ENCODE peak calls at places on chromosomes 6 and 20, in nine cellular contexts. H, U, I, W, J, K, L, Z and Q are unnamed samples.

GRCh38 chr6:39508513-39508912 is 186.0 kb upstream of the KCNK16 start:
- DNase-seq in H (no peak), U (no peak), I (no peak), W (no peak), J (no peak), K (no peak), L (no peak), Z (no peak), Q (no peak)

GRCh38 chr6:105135056-105135455 is 44.8 kb downstream of the POPDC3 start:
- DNase-seq in H (no peak), U (no peak), I (no peak), W (no peak), J (peak), K (peak), L (no peak), Z (no peak), Q (no peak)

GRCh38 chr6:16751251-16751946 is 9.9 kb downstream of the ATXN1 start:
- DNase-seq in H (no peak), U (no peak), I (no peak), W (no peak), J (no peak), K (peak), L (no peak), Z (no peak), Q (no peak)

GRCh38 chr6:16324622-16325225 is 86.3 kb downstream of the GMPR start:
- DNase-seq in H (no peak), U (no peak), I (no peak), W (no peak), J (no peak), K (peak), L (no peak), Z (no peak), Q (no peak)

GRCh38 chr20:19492116-19492515 is 265.9 kb upstream of the RIN2 start:
- DNase-seq in H (no peak), U (no peak), I (no peak), W (no peak), J (no peak), K (no peak), L (no peak), Z (no peak), Q (no peak)

GRCh38 chr6:6942826-6943225 is 164.9 kb upstream of the RREB1 start:
- DNase-seq in H (peak), U (no peak), I (peak), W (peak), J (no peak), K (peak), L (peak), Z (no peak), Q (no peak)

GRCh38 chr6:170124836-170125235 is 166.0 kb downstream of the DLL1 start:
- DNase-seq in H (peak), U (no peak), I (peak), W (no peak), J (no peak), K (no peak), L (no peak), Z (peak), Q (peak)

GRCh38 chr20:53331151-53331973 is 262.3 kb downstream of the ZNF217 start:
- DNase-seq in H (peak), U (peak), I (no peak), W (no peak), J (no peak), K (no peak), L (no peak), Z (no peak), Q (no peak)

GRCh38 chr6:14068133-14068532 is 49.4 kb upstream of the CD83 start:
- DNase-seq in H (no peak), U (no peak), I (no peak), W (no peak), J (no peak), K (peak), L (no peak), Z (no peak), Q (no peak)

GRCh38 chr6:9224539-9224938 is 789.2 kb upstream of the SLC35B3 start:
- DNase-seq in H (no peak), U (no peak), I (no peak), W (no peak), J (no peak), K (no peak), L (no peak), Z (no peak), Q (no peak)

GRCh38 chr6:43969158-43969981 is 157.9 kb downstream of the MRPL14 start:
- DNase-seq in H (no peak), U (no peak), I (no peak), W (no peak), J (no peak), K (no peak), L (no peak), Z (peak), Q (peak)

GRCh38 chr6:131597448-131597847 is 24.4 kb downstream of the ARG1 start:
- DNase-seq in H (no peak), U (no peak), I (no peak), W (no peak), J (no peak), K (no peak), L (no peak), Z (no peak), Q (no peak)

GRCh38 chr20:39310363-39311037 is 348.4 kb downstream of the DHX35 start:
- DNase-seq in H (no peak), U (no peak), I (no peak), W (no peak), J (no peak), K (no peak), L (no peak), Z (no peak), Q (no peak)

GRCh38 chr6:148887181-148887580 is 140.4 kb downstream of the UST start:
- DNase-seq in H (peak), U (no peak), I (no peak), W (no peak), J (no peak), K (no peak), L (no peak), Z (no peak), Q (peak)

GRCh38 chr6:42251911-42252637 is 34.4 kb upstream of the MRPS10 start:
- DNase-seq in H (peak), U (no peak), I (peak), W (peak), J (no peak), K (no peak), L (peak), Z (peak), Q (peak)

GRCh38 chr6:22306741-22307466 is 10.1 kb upstream of the PRL start:
- DNase-seq in H (no peak), U (no peak), I (no peak), W (no peak), J (no peak), K (no peak), L (no peak), Z (no peak), Q (no peak)

GRCh38 chr6:35063701-35064507 is 77.2 kb downstream of the TCP11 start:
- DNase-seq in H (no peak), U (no peak), I (no peak), W (no peak), J (no peak), K (no peak), L (no peak), Z (no peak), Q (no peak)

GRCh38 chr20:23126281-23127061 is 40.3 kb upstream of the CD93 start:
- DNase-seq in H (no peak), U (no peak), I (peak), W (no peak), J (no peak), K (no peak), L (no peak), Z (peak), Q (no peak)

GRCh38 chr6:110476046-110476849 is at the start of gene SLC22A16:
- DNase-seq in H (peak), U (no peak), I (no peak), W (no peak), J (no peak), K (no peak), L (no peak), Z (no peak), Q (no peak)

GRCh38 chr6:94859924-94860323 is 717.4 kb upstream of the MANEA start:
- DNase-seq in H (no peak), U (no peak), I (no peak), W (no peak), J (no peak), K (no peak), L (no peak), Z (no peak), Q (no peak)

GRCh38 chr6:2369606-2370005 is 124.2 kb upstream of the GMDS start:
- DNase-seq in H (no peak), U (no peak), I (no peak), W (no peak), J (no peak), K (no peak), L (no peak), Z (no peak), Q (no peak)

GRCh38 chr6:38617856-38618255 is 21.9 kb downstream of the BTBD9 start:
- DNase-seq in H (no peak), U (no peak), I (no peak), W (no peak), J (no peak), K (no peak), L (no peak), Z (no peak), Q (no peak)

GRCh38 chr20:58075565-58075964 is 152.9 kb downstream of the ANKRD60 start:
- DNase-seq in H (no peak), U (no peak), I (no peak), W (no peak), J (no peak), K (no peak), L (no peak), Z (no peak), Q (no peak)

GRCh38 chr6:89400912-89401399 is 11.1 kb downstream of the RRAGD start:
- DNase-seq in H (no peak), U (no peak), I (no peak), W (no peak), J (no peak), K (no peak), L (no peak), Z (no peak), Q (no peak)

GRCh38 chr20:18541741-18542140 is 25.5 kb upstream of the SMIM26 start:
- DNase-seq in H (no peak), U (no peak), I (no peak), W (no peak), J (no peak), K (no peak), L (no peak), Z (no peak), Q (no peak)

GRCh38 chr6:148345176-148345575 is 2.5 kb downstream of the SASH1 start:
- DNase-seq in H (no peak), U (no peak), I (no peak), W (no peak), J (no peak), K (no peak), L (no peak), Z (no peak), Q (no peak)

GRCh38 chr6:7241160-7241559 is 71.8 kb downstream of the SSR1 start:
- DNase-seq in H (peak), U (no peak), I (no peak), W (no peak), J (no peak), K (no peak), L (no peak), Z (no peak), Q (peak)

GRCh38 chr6:144330588-144330987 is 45.5 kb downstream of the UTRN start:
- DNase-seq in H (peak), U (peak), I (no peak), W (peak), J (no peak), K (no peak), L (no peak), Z (no peak), Q (peak)

GRCh38 chr20:52974155-52974554 is 2.0 kb downstream of the TSHZ2 start:
- DNase-seq in H (peak), U (no peak), I (no peak), W (no peak), J (no peak), K (no peak), L (no peak), Z (no peak), Q (no peak)

GRCh38 chr6:23027281-23027680 is 457.9 kb downstream of the HDGFL1 start:
- DNase-seq in H (no peak), U (no peak), I (no peak), W (no peak), J (no peak), K (no peak), L (no peak), Z (no peak), Q (no peak)

GRCh38 chr20:49787371-49788357 is 25.0 kb upstream of the SLC9A8 start:
- DNase-seq in H (no peak), U (no peak), I (no peak), W (no peak), J (no peak), K (no peak), L (no peak), Z (no peak), Q (no peak)

GRCh38 chr6:148465011-148465335 is 122.3 kb downstream of the SASH1 start:
- DNase-seq in H (no peak), U (no peak), I (no peak), W (no peak), J (no peak), K (no peak), L (no peak), Z (no peak), Q (no peak)

GRCh38 chr6:42030585-42031506 is 19.5 kb upstream of the TAF8 start:
- DNase-seq in H (no peak), U (no peak), I (no peak), W (no peak), J (no peak), K (no peak), L (peak), Z (no peak), Q (no peak)

GRCh38 chr6:164185342-164185920 is 770.9 kb downstream of the QKI start:
- DNase-seq in H (no peak), U (no peak), I (no peak), W (no peak), J (no peak), K (no peak), L (no peak), Z (no peak), Q (no peak)

GRCh38 chr6:15501806-15502450 is 160.9 kb downstream of the DTNBP1 start:
- DNase-seq in H (no peak), U (no peak), I (peak), W (peak), J (no peak), K (peak), L (peak), Z (no peak), Q (no peak)

GRCh38 chr6:143457563-143458359 is 7.2 kb downstream of the PEX3 start:
- DNase-seq in H (peak), U (no peak), I (no peak), W (no peak), J (no peak), K (peak), L (no peak), Z (no peak), Q (no peak)

GRCh38 chr6:115721564-115721963 is 339.1 kb downstream of the FRK start:
- DNase-seq in H (no peak), U (no peak), I (no peak), W (no peak), J (no peak), K (no peak), L (no peak), Z (no peak), Q (no peak)

DNA sequence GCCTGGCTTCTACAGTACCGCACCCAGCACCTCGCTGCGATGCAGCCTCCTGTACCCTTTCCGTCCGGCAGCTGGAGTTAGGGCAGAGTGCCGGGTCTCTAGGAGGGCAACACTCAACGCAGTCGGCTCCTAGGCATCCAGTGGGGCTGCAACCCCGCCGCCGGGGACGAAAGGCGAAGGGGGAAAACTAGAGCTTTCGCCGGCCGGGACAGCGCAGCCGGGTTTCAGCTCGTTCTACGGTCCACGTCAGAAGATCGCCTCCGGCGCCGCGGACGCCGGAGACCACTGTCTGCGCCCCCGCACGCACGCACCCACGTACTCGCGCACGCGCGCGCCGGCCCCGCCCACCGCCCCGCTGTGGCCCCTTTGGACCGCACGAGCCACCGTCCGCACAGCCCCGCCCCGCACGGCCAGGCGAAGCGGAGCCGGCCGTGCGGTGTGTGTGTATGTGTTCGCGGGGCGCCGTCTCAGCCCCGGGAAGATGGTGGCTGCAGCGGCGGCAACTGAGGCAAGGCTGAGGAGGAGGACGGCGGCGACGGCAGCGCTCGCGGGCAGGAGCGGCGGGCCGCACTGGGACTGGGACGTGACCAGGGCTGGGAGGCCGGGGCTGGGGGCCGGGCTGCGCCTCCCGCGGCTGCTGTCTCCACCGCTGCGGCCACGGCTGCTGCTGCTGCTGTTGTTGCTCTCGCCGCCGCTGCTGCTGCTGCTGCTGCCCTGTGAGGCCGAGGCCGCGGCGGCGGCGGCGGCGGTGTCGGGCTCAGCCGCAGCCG is at the start of gene ATRN:
- DNase-seq in H (peak), U (peak), I (peak), W (peak), J (peak), K (peak), L (peak), Z (peak), Q (peak)
- TF ChIP-seq POLR2A in H (peak), U (peak), I (peak), W (peak), J (peak), K (peak), L (peak), Z (peak), Q (no peak)

GRCh38 chr20:44745122-44745521 is 543 bp upstream of the KCNK15 start:
- DNase-seq in H (no peak), U (no peak), I (no peak), W (no peak), J (no peak), K (no peak), L (no peak), Z (no peak), Q (no peak)
- H3K27ac ChIP-seq in H (no peak), U (no peak), I (no peak), W (no peak), J (peak), K (no peak), L (no peak), Z (no peak), Q (peak)

GRCh38 chr20:41140226-41141133 is 3.1 kb downstream of the PLCG1 start:
- DNase-seq in H (no peak), U (no peak), I (peak), W (peak), J (no peak), K (no peak), L (no peak), Z (peak), Q (no peak)
- TF ChIP-seq POLR2A in H (no peak), U (no peak), I (no peak), W (no peak), J (no peak), K (no peak), L (no peak), Z (no peak), Q (no peak)

DNA sequence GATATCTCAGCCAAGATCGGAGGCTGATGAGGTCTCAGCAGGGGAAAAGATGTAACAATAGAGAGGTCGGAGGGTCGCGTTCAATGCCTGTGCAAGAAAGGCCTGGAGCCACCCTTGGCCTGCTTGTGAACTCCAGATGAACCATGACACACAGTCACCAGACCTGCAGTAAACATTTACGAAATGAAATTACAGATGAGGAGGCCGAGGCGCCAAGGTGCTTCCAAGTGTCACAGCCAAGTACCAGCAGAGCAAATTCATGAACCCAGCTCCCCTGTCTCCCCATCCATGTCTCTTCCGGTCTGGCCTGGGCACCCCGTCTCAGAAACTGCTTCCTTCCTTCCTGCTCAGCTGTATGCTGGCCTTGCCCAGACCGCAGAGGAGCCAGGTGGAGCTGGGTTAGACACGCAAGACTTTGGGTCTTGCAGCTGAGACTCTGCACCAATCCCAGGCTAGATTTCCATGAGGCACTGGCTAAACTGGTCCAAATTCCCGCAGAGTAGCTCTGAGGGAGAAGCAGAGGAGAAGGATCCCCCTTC is 48.1 kb downstream of the CHMP4B start:
- DNase-seq in H (no peak), U (no peak), I (no peak), W (peak), J (no peak), K (no peak), L (no peak), Z (peak), Q (no peak)
- H3K27ac ChIP-seq in H (no peak), U (no peak), I (no peak), W (peak), J (peak), K (no peak), L (no peak), Z (peak), Q (no peak)

GRCh38 chr6:134720353-134721094 is 229.4 kb downstream of the ALDH8A1 start:
- DNase-seq in H (peak), U (no peak), I (no peak), W (no peak), J (no peak), K (no peak), L (no peak), Z (no peak), Q (no peak)
- TF ChIP-seq POLR2A in H (no peak), U (no peak), I (no peak), W (no peak), J (no peak), K (no peak), L (no peak), Z (no peak), Q (no peak)

DNA sequence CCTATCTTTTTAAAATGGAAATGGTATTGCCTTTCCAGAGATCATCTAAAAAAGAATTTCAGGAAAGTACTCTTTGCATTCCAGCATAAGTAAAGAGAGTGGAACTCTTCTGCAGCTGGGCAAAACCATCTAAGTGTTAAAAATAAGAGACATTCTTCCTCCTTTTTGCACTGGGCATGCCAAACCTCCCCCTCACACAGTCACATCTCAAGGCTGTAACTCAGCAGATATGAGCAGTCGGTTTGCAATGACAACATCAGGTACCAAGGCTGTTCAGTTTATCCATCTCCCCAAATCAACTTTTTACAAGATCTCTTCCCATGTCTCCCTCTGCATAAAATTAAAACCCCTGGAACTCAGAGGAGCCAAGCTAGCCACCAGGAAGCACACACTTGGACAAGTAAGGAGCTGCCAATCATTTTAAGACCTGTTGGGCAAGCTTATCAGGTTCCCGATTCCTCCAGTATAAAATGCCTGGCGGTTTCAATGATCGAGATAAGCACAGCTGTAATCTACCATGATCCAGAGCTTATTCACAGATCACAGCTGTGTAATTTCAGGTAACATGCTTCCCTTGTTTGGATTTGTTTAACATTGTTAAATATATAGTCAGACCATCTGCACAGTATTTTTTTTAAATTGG is 23.2 kb downstream of the ID4 start:
- DNase-seq in H (peak), U (no peak), I (no peak), W (peak), J (no peak), K (no peak), L (no peak), Z (no peak), Q (peak)
- H3K27ac ChIP-seq in H (no peak), U (no peak), I (no peak), W (no peak), J (no peak), K (no peak), L (no peak), Z (no peak), Q (no peak)